ENCODE peak calls at places on chromosome 9, in nine cellular contexts. C, Y, M, B, N, I, U, V and Q are unnamed samples.

GRCh38 chr9:80320916-80321315 is 749.2 kb downstream of the TLE4 start:
- DNase-seq in C (no peak), Y (no peak), M (no peak), B (no peak), N (no peak), I (no peak), U (no peak), V (no peak), Q (no peak)

GRCh38 chr9:23644326-23644725 is 181.7 kb downstream of the ELAVL2 start:
- DNase-seq in C (no peak), Y (no peak), M (no peak), B (no peak), N (no peak), I (no peak), U (no peak), V (no peak), Q (no peak)

GRCh38 chr9:89615661-89616060 is 10.8 kb downstream of the GADD45G start:
- DNase-seq in C (no peak), Y (no peak), M (no peak), B (no peak), N (no peak), I (no peak), U (no peak), V (no peak), Q (no peak)

GRCh38 chr9:70630971-70631370 is 216.5 kb upstream of the KLF9 start:
- DNase-seq in C (no peak), Y (no peak), M (no peak), B (no peak), N (no peak), I (no peak), U (no peak), V (no peak), Q (no peak)

GRCh38 chr9:107539427-107540154 is 50.0 kb upstream of the KLF4 start:
- DNase-seq in C (no peak), Y (peak), M (peak), B (peak), N (no peak), I (no peak), U (no peak), V (no peak), Q (no peak)

GRCh38 chr9:122381206-122381950 is 10.6 kb downstream of the PTGS1 start:
- DNase-seq in C (no peak), Y (no peak), M (no peak), B (no peak), N (no peak), I (no peak), U (no peak), V (no peak), Q (no peak)

GRCh38 chr9:130120207-130120587 is 52.0 kb upstream of the NCS1 start:
- DNase-seq in C (no peak), Y (no peak), M (no peak), B (no peak), N (no peak), I (no peak), U (no peak), V (no peak), Q (no peak)

GRCh38 chr9:34690983-34691382 is at the start of gene CCL19:
- DNase-seq in C (no peak), Y (no peak), M (no peak), B (no peak), N (no peak), I (no peak), U (no peak), V (no peak), Q (no peak)

GRCh38 chr9:135083241-135083810 is 4.1 kb upstream of the OLFM1 start:
- DNase-seq in C (no peak), Y (no peak), M (no peak), B (no peak), N (no peak), I (peak), U (no peak), V (no peak), Q (no peak)

GRCh38 chr9:125521462-125522327 is 185.3 kb downstream of the MAPKAP1 start:
- DNase-seq in C (peak), Y (no peak), M (no peak), B (no peak), N (no peak), I (no peak), U (peak), V (no peak), Q (peak)

GRCh38 chr9:79969383-79969782 is 397.6 kb downstream of the TLE4 start:
- DNase-seq in C (no peak), Y (no peak), M (no peak), B (no peak), N (no peak), I (no peak), U (no peak), V (no peak), Q (no peak)

GRCh38 chr9:131677445-131678180 is 62.3 kb downstream of the RAPGEF1 start:
- DNase-seq in C (no peak), Y (no peak), M (no peak), B (no peak), N (peak), I (no peak), U (no peak), V (no peak), Q (no peak)

GRCh38 chr9:35035851-35036701 is 36.3 kb downstream of the VCP start:
- DNase-seq in C (no peak), Y (peak), M (no peak), B (peak), N (peak), I (peak), U (peak), V (peak), Q (no peak)

GRCh38 chr9:93829271-93830223 is 125.6 kb downstream of the BARX1 start:
- DNase-seq in C (no peak), Y (no peak), M (peak), B (peak), N (no peak), I (peak), U (no peak), V (peak), Q (no peak)

GRCh38 chr9:35726876-35727438 is 5.0 kb downstream of the TLN1 start:
- DNase-seq in C (peak), Y (no peak), M (no peak), B (no peak), N (peak), I (peak), U (no peak), V (peak), Q (no peak)

GRCh38 chr9:128636024-128636390 is 20.6 kb downstream of the DYNC2I2 start:
- DNase-seq in C (peak), Y (peak), M (no peak), B (peak), N (peak), I (no peak), U (no peak), V (no peak), Q (no peak)

GRCh38 chr9:81621785-81622243 is 67.5 kb downstream of the TLE1 start:
- DNase-seq in C (no peak), Y (no peak), M (no peak), B (peak), N (no peak), I (no peak), U (no peak), V (no peak), Q (no peak)

GRCh38 chr9:71643330-71643729 is 125.0 kb downstream of the CEMIP2 start:
- DNase-seq in C (no peak), Y (no peak), M (no peak), B (no peak), N (no peak), I (no peak), U (no peak), V (no peak), Q (no peak)

GRCh38 chr9:23820731-23821399 is 5.2 kb downstream of the ELAVL2 start:
- DNase-seq in C (no peak), Y (no peak), M (no peak), B (peak), N (no peak), I (no peak), U (no peak), V (no peak), Q (no peak)

GRCh38 chr9:114805670-114806551 is at the start of gene TNFSF15:
- DNase-seq in C (peak), Y (no peak), M (no peak), B (peak), N (peak), I (no peak), U (no peak), V (no peak), Q (no peak)

GRCh38 chr9:68894502-68894901 is 119.4 kb downstream of the PRKACG start:
- DNase-seq in C (no peak), Y (no peak), M (no peak), B (no peak), N (no peak), I (no peak), U (no peak), V (no peak), Q (no peak)

GRCh38 chr9:113361304-113362018 is 12.1 kb downstream of the BSPRY start:
- DNase-seq in C (no peak), Y (no peak), M (no peak), B (no peak), N (no peak), I (no peak), U (no peak), V (no peak), Q (no peak)

GRCh38 chr9:83473488-83473971 is 64.7 kb downstream of the FRMD3 start:
- DNase-seq in C (peak), Y (no peak), M (no peak), B (no peak), N (no peak), I (no peak), U (no peak), V (no peak), Q (no peak)

GRCh38 chr9:122228906-122229837 is at the start of gene LHX6:
- DNase-seq in C (no peak), Y (no peak), M (no peak), B (peak), N (no peak), I (no peak), U (no peak), V (no peak), Q (no peak)

GRCh38 chr9:105319514-105319863 is 75.0 kb downstream of the SLC44A1 start:
- DNase-seq in C (no peak), Y (no peak), M (no peak), B (no peak), N (no peak), I (no peak), U (no peak), V (no peak), Q (no peak)

GRCh38 chr9:73667749-73668148 is 516.1 kb downstream of the ANXA1 start:
- DNase-seq in C (peak), Y (no peak), M (no peak), B (no peak), N (no peak), I (no peak), U (no peak), V (no peak), Q (no peak)

GRCh38 chr9:110131499-110131898 is 76.5 kb downstream of the C9orf152 start:
- DNase-seq in C (no peak), Y (no peak), M (no peak), B (no peak), N (no peak), I (no peak), U (no peak), V (no peak), Q (no peak)

GRCh38 chr9:110130791-110131416 is 77.1 kb downstream of the C9orf152 start:
- DNase-seq in C (no peak), Y (no peak), M (no peak), B (peak), N (no peak), I (no peak), U (no peak), V (no peak), Q (no peak)

GRCh38 chr9:110135858-110136257 is 72.1 kb downstream of the C9orf152 start:
- DNase-seq in C (no peak), Y (no peak), M (no peak), B (no peak), N (no peak), I (no peak), U (no peak), V (no peak), Q (no peak)

GRCh38 chr9:110133059-110133458 is 74.9 kb downstream of the C9orf152 start:
- DNase-seq in C (no peak), Y (no peak), M (no peak), B (no peak), N (no peak), I (no peak), U (no peak), V (no peak), Q (no peak)

DNA sequence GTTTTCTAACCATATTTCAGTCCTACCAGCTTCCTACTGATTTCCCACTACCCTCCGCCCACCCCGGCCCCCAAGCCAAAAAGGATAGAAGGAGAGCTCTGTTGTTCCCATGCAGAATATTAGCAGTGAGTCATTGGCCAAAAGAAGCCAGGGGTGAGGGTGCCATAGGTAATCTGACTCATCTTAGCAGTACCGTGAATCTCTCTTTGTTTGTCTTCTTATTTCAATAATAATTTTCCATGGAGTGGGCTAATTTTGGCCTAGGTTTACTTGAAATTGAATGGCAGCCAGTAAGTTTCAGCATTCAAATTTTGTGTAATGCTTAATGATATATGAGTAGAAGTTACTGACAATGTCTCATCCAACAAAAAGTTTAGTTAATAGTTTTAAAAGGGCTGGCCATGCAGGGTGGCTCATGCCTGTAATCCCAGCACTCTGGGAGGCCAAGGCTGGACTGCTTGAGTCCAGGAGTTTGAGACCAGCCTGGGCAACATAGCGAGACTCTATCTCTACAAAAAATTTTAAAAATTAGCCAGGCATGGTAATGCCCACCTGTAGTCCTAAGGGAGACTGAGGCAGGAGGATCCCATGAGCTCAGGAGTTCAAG is 74.2 kb downstream of the C9orf152 start:
- DNase-seq in C (peak), Y (no peak), M (no peak), B (no peak), N (no peak), I (no peak), U (no peak), V (no peak), Q (peak)
- H3K27ac ChIP-seq in C (peak), Y (peak), M (no peak), B (no peak), N (peak), I (no peak), U (no peak), V (no peak), Q (no peak)

GRCh38 chr9:85941966-85942912 is 1.3 kb downstream of the NAA35 start:
- DNase-seq in C (no peak), Y (no peak), M (no peak), B (no peak), N (peak), I (no peak), U (no peak), V (no peak), Q (no peak)

GRCh38 chr9:85941617-85941930 is 628 bp downstream of the NAA35 start:
- DNase-seq in C (no peak), Y (no peak), M (no peak), B (no peak), N (no peak), I (no peak), U (no peak), V (no peak), Q (no peak)

GRCh38 chr9:85943757-85944430 is 2.9 kb downstream of the NAA35 start:
- DNase-seq in C (no peak), Y (no peak), M (no peak), B (no peak), N (no peak), I (no peak), U (no peak), V (no peak), Q (no peak)

GRCh38 chr9:85942913-85943729 is 2.2 kb downstream of the NAA35 start:
- DNase-seq in C (no peak), Y (no peak), M (no peak), B (no peak), N (no peak), I (no peak), U (no peak), V (no peak), Q (no peak)

DNA sequence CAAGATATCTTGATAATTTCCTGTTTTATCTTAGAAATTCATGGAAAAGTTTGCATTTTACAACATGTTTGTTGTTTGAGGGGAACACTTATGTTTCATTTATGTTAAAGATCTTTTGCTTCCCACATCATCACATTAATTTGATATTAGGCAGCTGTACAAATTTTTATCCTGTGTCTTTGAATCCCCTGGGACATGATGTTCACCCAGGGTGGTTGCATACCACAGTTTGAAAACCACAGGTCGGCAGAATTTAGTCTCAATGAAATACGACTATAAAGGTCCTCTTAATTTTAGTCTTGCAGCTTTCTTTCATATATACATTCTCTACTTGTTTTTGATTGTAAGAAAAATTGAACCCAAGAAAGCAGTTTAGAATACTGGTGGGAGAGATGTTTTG is 3.7 kb downstream of the NAA35 start:
- DNase-seq in C (no peak), Y (no peak), M (no peak), B (no peak), N (no peak), I (no peak), U (no peak), V (no peak), Q (no peak)
- H3K27ac ChIP-seq in C (no peak), Y (no peak), M (no peak), B (no peak), N (peak), I (no peak), U (no peak), V (no peak), Q (no peak)

DNA sequence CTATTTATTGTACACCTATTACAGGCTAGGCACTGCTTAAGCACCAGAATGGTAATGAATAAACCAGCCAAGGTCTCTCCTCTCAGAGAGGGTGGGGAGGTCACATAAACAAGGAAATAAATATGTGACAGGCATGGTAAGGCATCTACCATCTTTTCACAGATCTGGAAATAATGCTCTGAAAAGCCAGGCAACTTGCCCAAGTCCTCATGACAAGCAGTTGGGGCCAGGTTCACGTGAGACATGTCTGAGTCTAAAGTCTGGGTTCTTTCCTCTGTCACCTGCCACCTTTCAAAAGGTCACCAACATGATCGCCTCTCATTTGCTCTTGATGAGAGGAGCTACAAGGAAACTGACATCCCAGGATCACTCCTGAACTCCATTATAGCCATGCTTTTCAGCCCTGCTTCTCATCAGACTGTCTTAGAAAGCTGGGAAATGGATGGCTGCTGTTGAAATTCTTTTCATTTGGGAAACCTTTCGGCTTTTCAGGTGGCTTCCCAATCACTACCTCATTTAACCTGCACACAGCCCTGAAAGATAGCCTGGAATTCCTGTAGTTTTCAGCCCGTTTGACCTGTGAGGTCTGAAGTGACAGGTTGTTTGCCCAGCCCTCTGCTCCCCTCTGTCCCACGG is 123.1 kb downstream of the CRB2 start:
- DNase-seq in C (no peak), Y (no peak), M (no peak), B (no peak), N (no peak), I (no peak), U (no peak), V (no peak), Q (no peak)
- H3K27ac ChIP-seq in C (no peak), Y (no peak), M (no peak), B (no peak), N (peak), I (no peak), U (no peak), V (no peak), Q (no peak)

GRCh38 chr9:7560669-7561305 is 238.8 kb downstream of the DMAC1 start:
- DNase-seq in C (no peak), Y (no peak), M (no peak), B (peak), N (no peak), I (no peak), U (no peak), V (no peak), Q (no peak)

GRCh38 chr9:7561527-7561926 is 238.1 kb downstream of the DMAC1 start:
- DNase-seq in C (no peak), Y (no peak), M (no peak), B (peak), N (no peak), I (no peak), U (no peak), V (no peak), Q (no peak)
- H3K27ac ChIP-seq in C (no peak), Y (no peak), M (no peak), B (no peak), N (no peak), I (no peak), U (no peak), V (no peak), Q (no peak)

GRCh38 chr9:38382141-38382540 is 10.4 kb upstream of the ALDH1B1 start:
- DNase-seq in C (no peak), Y (no peak), M (no peak), B (no peak), N (no peak), I (peak), U (no peak), V (no peak), Q (no peak)

GRCh38 chr9:38380230-38380871 is 12.2 kb upstream of the ALDH1B1 start:
- DNase-seq in C (no peak), Y (no peak), M (peak), B (peak), N (no peak), I (no peak), U (no peak), V (no peak), Q (no peak)

GRCh38 chr9:38384990-38385848 is 7.3 kb upstream of the ALDH1B1 start:
- DNase-seq in C (no peak), Y (no peak), M (peak), B (no peak), N (no peak), I (no peak), U (no peak), V (no peak), Q (no peak)

GRCh38 chr9:38376266-38376665 is 16.2 kb upstream of the ALDH1B1 start:
- DNase-seq in C (no peak), Y (no peak), M (peak), B (no peak), N (no peak), I (peak), U (no peak), V (no peak), Q (no peak)

DNA sequence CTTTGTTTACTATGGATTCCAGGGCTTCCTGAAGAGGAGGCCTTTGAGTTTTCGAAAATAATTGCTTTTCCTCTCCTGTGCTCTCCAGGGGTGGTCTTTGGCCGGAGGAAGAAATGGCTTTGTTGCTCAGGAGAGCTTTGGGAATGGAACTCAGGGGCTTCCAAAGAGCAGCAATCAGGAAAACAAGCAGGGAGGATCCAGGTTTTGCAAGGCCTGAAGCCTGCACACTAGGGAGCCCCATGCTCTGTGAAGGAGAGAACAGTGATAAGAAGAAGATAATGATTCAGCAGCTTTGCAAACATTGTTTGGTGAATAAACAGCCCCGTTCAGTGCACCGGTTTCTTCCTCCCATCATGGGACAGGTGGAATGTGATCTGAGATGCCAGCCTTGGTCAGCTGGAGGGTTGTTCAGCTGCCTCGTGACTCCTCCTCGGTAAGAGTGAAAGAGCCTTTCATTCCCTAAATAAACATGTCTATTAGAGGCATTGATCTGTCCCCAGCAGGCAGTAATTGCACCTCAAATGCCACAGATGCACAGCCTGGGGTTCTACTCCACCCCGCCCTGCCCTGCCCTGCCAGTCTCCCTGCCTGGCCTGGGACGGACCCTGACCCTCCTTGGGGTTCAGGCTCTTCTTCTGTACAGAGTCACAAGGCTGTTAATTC is 11.5 kb upstream of the ALDH1B1 start:
- DNase-seq in C (peak), Y (no peak), M (peak), B (peak), N (no peak), I (no peak), U (no peak), V (no peak), Q (no peak)
- H3K27ac ChIP-seq in C (peak), Y (no peak), M (no peak), B (no peak), N (no peak), I (peak), U (no peak), V (peak), Q (no peak)